ENCODE peak calls at places on chromosomes 11 and 22, in six cellular contexts. M, T, D, L, N and Y are unnamed samples.

GRCh38 chr22:24498826-24499225 is 3.7 kb downstream of the UPB1 start:
- DNase-seq in M (no peak), T (no peak), D (no peak), L (no peak), N (no peak), Y (no peak)

GRCh38 chr11:82858556-82859091 is 41.6 kb downstream of the PRCP start:
- DNase-seq in M (no peak), T (no peak), D (no peak), L (peak), N (no peak), Y (no peak)

GRCh38 chr11:70176940-70177689 is 26.0 kb upstream of the FADD start:
- DNase-seq in M (no peak), T (peak), D (no peak), L (no peak), N (no peak), Y (peak)

GRCh38 chr11:111059726-111060125 is 185.8 kb upstream of the POU2AF2 start:
- DNase-seq in M (no peak), T (no peak), D (no peak), L (peak), N (no peak), Y (no peak)

GRCh38 chr22:37186228-37186996 is 1.6 kb downstream of the C1QTNF6 start:
- DNase-seq in M (no peak), T (peak), D (no peak), L (peak), N (no peak), Y (peak)

GRCh38 chr22:50316114-50317065 is 8.9 kb upstream of the PLXNB2 start:
- DNase-seq in M (no peak), T (no peak), D (no peak), L (no peak), N (no peak), Y (no peak)

GRCh38 chr22:43404673-43405385 is 7.0 kb upstream of the MPPED1 start:
- DNase-seq in M (no peak), T (peak), D (no peak), L (no peak), N (no peak), Y (no peak)

GRCh38 chr11:30917859-30918478 is 331.8 kb upstream of the MPPED2 start:
- DNase-seq in M (peak), T (no peak), D (no peak), L (peak), N (no peak), Y (no peak)

GRCh38 chr11:2853997-2854560 is 31.5 kb downstream of the CDKN1C start:
- DNase-seq in M (no peak), T (no peak), D (no peak), L (no peak), N (no peak), Y (no peak)

GRCh38 chr22:49570032-49570848 is 257.4 kb downstream of the BRD1 start:
- DNase-seq in M (no peak), T (peak), D (no peak), L (no peak), N (no peak), Y (no peak)

GRCh38 chr22:44698531-44699421 is 3.2 kb upstream of the PRR5 start:
- DNase-seq in M (no peak), T (no peak), D (no peak), L (peak), N (no peak), Y (no peak)

GRCh38 chr11:313787-314547 is at the start of gene IFITM1:
- DNase-seq in M (no peak), T (peak), D (no peak), L (peak), N (no peak), Y (peak)

GRCh38 chr11:110217478-110217877 is 78.9 kb downstream of the RDX start:
- DNase-seq in M (no peak), T (no peak), D (no peak), L (no peak), N (no peak), Y (no peak)

GRCh38 chr11:64900263-64900678 is 16.7 kb downstream of the ATG2A start:
- DNase-seq in M (no peak), T (no peak), D (no peak), L (peak), N (no peak), Y (no peak)

GRCh38 chr11:116990061-116990473 is 108.2 kb downstream of the SIK3 start:
- DNase-seq in M (no peak), T (no peak), D (no peak), L (peak), N (no peak), Y (no peak)

GRCh38 chr11:64848214-64848778 is 3.8 kb upstream of the CDC42BPG start:
- DNase-seq in M (no peak), T (no peak), D (no peak), L (no peak), N (no peak), Y (no peak)

GRCh38 chr22:25237503-25237902 is 18.1 kb downstream of the CRYBB2 start:
- DNase-seq in M (no peak), T (no peak), D (no peak), L (no peak), N (no peak), Y (no peak)

GRCh38 chr11:74493816-74494630 is 499 bp upstream of the LIPT2 start:
- DNase-seq in M (no peak), T (no peak), D (no peak), L (peak), N (no peak), Y (no peak)

GRCh38 chr11:123469586-123469985 is 39.5 kb downstream of the GRAMD1B start:
- DNase-seq in M (no peak), T (no peak), D (no peak), L (no peak), N (no peak), Y (no peak)

GRCh38 chr11:1351278-1351937 is 38.3 kb upstream of the BRSK2 start:
- DNase-seq in M (no peak), T (no peak), D (no peak), L (no peak), N (no peak), Y (no peak)

GRCh38 chr22:22508274-22509176 is at the start of gene ZNF280B:
- DNase-seq in M (peak), T (peak), D (no peak), L (peak), N (peak), Y (peak)

GRCh38 chr11:71465054-71465453 is 12.1 kb downstream of the NADSYN1 start:
- DNase-seq in M (no peak), T (no peak), D (no peak), L (no peak), N (no peak), Y (no peak)

GRCh38 chr11:91922846-91923245 is 301.8 kb upstream of the FAT3 start:
- DNase-seq in M (no peak), T (no peak), D (no peak), L (no peak), N (no peak), Y (no peak)

GRCh38 chr22:45552580-45553332 is 50.1 kb downstream of the FBLN1 start:
- DNase-seq in M (no peak), T (peak), D (no peak), L (peak), N (no peak), Y (no peak)

GRCh38 chr11:403761-404431 is 9.9 kb downstream of the PKP3 start:
- DNase-seq in M (no peak), T (peak), D (no peak), L (no peak), N (no peak), Y (no peak)

GRCh38 chr22:47340851-47341436 is 578.5 kb downstream of the TBC1D22A start:
- DNase-seq in M (no peak), T (no peak), D (peak), L (no peak), N (no peak), Y (no peak)

GRCh38 chr22:42353883-42354727 is 78.1 kb downstream of the NFAM1 start:
- DNase-seq in M (no peak), T (no peak), D (no peak), L (peak), N (peak), Y (no peak)

GRCh38 chr11:45113807-45114206 is 32.6 kb upstream of the PRDM11 start:
- DNase-seq in M (no peak), T (no peak), D (no peak), L (no peak), N (no peak), Y (no peak)

GRCh38 chr11:17486666-17487065 is 10.0 kb upstream of the ABCC8 start:
- DNase-seq in M (no peak), T (no peak), D (no peak), L (no peak), N (no peak), Y (no peak)

GRCh38 chr22:30196141-30196866 is 50.3 kb downstream of the LIF start:
- DNase-seq in M (peak), T (peak), D (peak), L (peak), N (peak), Y (peak)

GRCh38 chr22:23437779-23438178 is 142.3 kb downstream of the IGLL1 start:
- DNase-seq in M (no peak), T (no peak), D (peak), L (no peak), N (peak), Y (no peak)

GRCh38 chr22:35275580-35275979 is 18.3 kb downstream of the HMGXB4 start:
- DNase-seq in M (no peak), T (no peak), D (no peak), L (peak), N (no peak), Y (no peak)

GRCh38 chr11:132137981-132138313 is 767.5 kb downstream of the NTM start:
- DNase-seq in M (no peak), T (no peak), D (no peak), L (peak), N (peak), Y (no peak)

GRCh38 chr11:112734207-112734606 is 227.0 kb upstream of the NCAM1 start:
- DNase-seq in M (no peak), T (no peak), D (no peak), L (peak), N (no peak), Y (no peak)

GRCh38 chr11:68269414-68270081 is 2.2 kb downstream of the C11orf24 start:
- DNase-seq in M (no peak), T (no peak), D (no peak), L (peak), N (no peak), Y (no peak)

GRCh38 chr11:100578966-100579365 is 108.1 kb upstream of the ARHGAP42 start:
- DNase-seq in M (no peak), T (no peak), D (no peak), L (peak), N (no peak), Y (no peak)